ENCODE peak calls at places on chromosomes 6 and 20, in ten cellular contexts. One of them, this sample, is unnamed.

GRCh38 chr20:50296450-50297375 is 106.1 kb downstream of the CEBPB start:
- DNase-seq in omental fat pad: no peak
- DNase-seq in SK-N-SH: no peak
- DNase-seq in hepatocyte: no peak
- DNase-seq in mucosa of descending colon: no peak
- DNase-seq in DND-41: no peak
- DNase-seq in fibroblast of lung: peak; percentile 45
- DNase-seq in endothelial cell: no peak
- DNase-seq in glutamatergic neuron: no peak
- DNase-seq in mammary epithelial cell: no peak
- DNase-seq in this sample: no peak

GRCh38 chr6:90098025-90098474 is 198.6 kb downstream of the BACH2 start:
- DNase-seq in omental fat pad: peak; percentile 55
- DNase-seq in SK-N-SH: no peak
- DNase-seq in hepatocyte: peak; percentile 66
- DNase-seq in mucosa of descending colon: no peak
- DNase-seq in DND-41: peak; percentile 58
- DNase-seq in fibroblast of lung: peak; percentile 98
- DNase-seq in endothelial cell: no peak
- DNase-seq in glutamatergic neuron: no peak
- DNase-seq in mammary epithelial cell: peak; percentile 98
- DNase-seq in this sample: peak; percentile 68

GRCh38 chr6:118844915-118845314 is 49.0 kb upstream of the ASF1A start:
- DNase-seq in omental fat pad: no peak
- DNase-seq in SK-N-SH: no peak
- DNase-seq in hepatocyte: no peak
- DNase-seq in mucosa of descending colon: no peak
- DNase-seq in DND-41: no peak
- DNase-seq in fibroblast of lung: peak; percentile 6
- DNase-seq in endothelial cell: no peak
- DNase-seq in glutamatergic neuron: peak; percentile 42
- DNase-seq in mammary epithelial cell: no peak
- DNase-seq in this sample: no peak

GRCh38 chr20:46367967-46368901 is 38.2 kb downstream of the ELMO2 start:
- DNase-seq in omental fat pad: no peak
- DNase-seq in SK-N-SH: no peak
- DNase-seq in hepatocyte: peak; percentile 73
- DNase-seq in mucosa of descending colon: no peak
- DNase-seq in DND-41: no peak
- DNase-seq in fibroblast of lung: no peak
- DNase-seq in endothelial cell: no peak
- DNase-seq in glutamatergic neuron: no peak
- DNase-seq in mammary epithelial cell: peak; percentile 75
- DNase-seq in this sample: peak; percentile 42

GRCh38 chr20:47150403-47151152 is 205.9 kb downstream of the ZMYND8 start:
- DNase-seq in omental fat pad: no peak
- DNase-seq in SK-N-SH: peak; percentile 82
- DNase-seq in hepatocyte: peak; percentile 79
- DNase-seq in mucosa of descending colon: no peak
- DNase-seq in DND-41: peak; percentile 51
- DNase-seq in fibroblast of lung: peak; percentile 72
- DNase-seq in endothelial cell: peak; percentile 80
- DNase-seq in glutamatergic neuron: peak; percentile 79
- DNase-seq in mammary epithelial cell: peak; percentile 54
- DNase-seq in this sample: peak; percentile 42

GRCh38 chr6:105902401-105903031 is 183.6 kb upstream of the PRDM1 start:
- DNase-seq in omental fat pad: no peak
- DNase-seq in SK-N-SH: no peak
- DNase-seq in hepatocyte: no peak
- DNase-seq in mucosa of descending colon: no peak
- DNase-seq in DND-41: no peak
- DNase-seq in fibroblast of lung: no peak
- DNase-seq in endothelial cell: no peak
- DNase-seq in glutamatergic neuron: no peak
- DNase-seq in mammary epithelial cell: no peak
- DNase-seq in this sample: no peak

GRCh38 chr20:45940053-45940452 is 5.6 kb downstream of the PCIF1 start:
- DNase-seq in omental fat pad: no peak
- DNase-seq in SK-N-SH: no peak
- DNase-seq in hepatocyte: no peak
- DNase-seq in mucosa of descending colon: no peak
- DNase-seq in DND-41: no peak
- DNase-seq in fibroblast of lung: no peak
- DNase-seq in endothelial cell: no peak
- DNase-seq in glutamatergic neuron: no peak
- DNase-seq in mammary epithelial cell: no peak
- DNase-seq in this sample: no peak

GRCh38 chr6:43277643-43278523 is 20.2 kb upstream of the SLC22A7 start:
- DNase-seq in omental fat pad: no peak
- DNase-seq in SK-N-SH: no peak
- DNase-seq in hepatocyte: peak; percentile 63
- DNase-seq in mucosa of descending colon: peak; percentile 84
- DNase-seq in DND-41: no peak
- DNase-seq in fibroblast of lung: no peak
- DNase-seq in endothelial cell: no peak
- DNase-seq in glutamatergic neuron: no peak
- DNase-seq in mammary epithelial cell: no peak
- DNase-seq in this sample: no peak

GRCh38 chr6:56101141-56101553 is 146.2 kb downstream of the COL21A1 start:
- DNase-seq in omental fat pad: no peak
- DNase-seq in SK-N-SH: no peak
- DNase-seq in hepatocyte: peak; percentile 7
- DNase-seq in mucosa of descending colon: no peak
- DNase-seq in DND-41: no peak
- DNase-seq in fibroblast of lung: peak; percentile 98
- DNase-seq in endothelial cell: no peak
- DNase-seq in glutamatergic neuron: no peak
- DNase-seq in mammary epithelial cell: peak; percentile 94
- DNase-seq in this sample: no peak

GRCh38 chr20:37647946-37648345 is 45.9 kb upstream of the CTNNBL1 start:
- DNase-seq in omental fat pad: no peak
- DNase-seq in SK-N-SH: no peak
- DNase-seq in hepatocyte: no peak
- DNase-seq in mucosa of descending colon: no peak
- DNase-seq in DND-41: no peak
- DNase-seq in fibroblast of lung: no peak
- DNase-seq in endothelial cell: no peak
- DNase-seq in glutamatergic neuron: no peak
- DNase-seq in mammary epithelial cell: no peak
- DNase-seq in this sample: no peak

GRCh38 chr20:2093200-2093781 is 8.3 kb upstream of the STK35 start:
- DNase-seq in omental fat pad: no peak
- DNase-seq in SK-N-SH: peak; percentile 36
- DNase-seq in hepatocyte: peak; percentile 39
- DNase-seq in mucosa of descending colon: no peak
- DNase-seq in DND-41: peak; percentile 11
- DNase-seq in fibroblast of lung: peak; percentile 5
- DNase-seq in endothelial cell: peak; percentile 33
- DNase-seq in glutamatergic neuron: no peak
- DNase-seq in mammary epithelial cell: peak; percentile 9
- DNase-seq in this sample: peak; percentile 63

GRCh38 chr20:44958276-44958675 is 1.9 kb downstream of the TOMM34 start:
- DNase-seq in omental fat pad: no peak
- DNase-seq in SK-N-SH: no peak
- DNase-seq in hepatocyte: no peak
- DNase-seq in mucosa of descending colon: no peak
- DNase-seq in DND-41: no peak
- DNase-seq in fibroblast of lung: no peak
- DNase-seq in endothelial cell: no peak
- DNase-seq in glutamatergic neuron: no peak
- DNase-seq in mammary epithelial cell: no peak
- DNase-seq in this sample: no peak

GRCh38 chr6:145875496-145876244 is 61.1 kb upstream of the FBXO30 start:
- DNase-seq in omental fat pad: no peak
- DNase-seq in SK-N-SH: no peak
- DNase-seq in hepatocyte: no peak
- DNase-seq in mucosa of descending colon: no peak
- DNase-seq in DND-41: no peak
- DNase-seq in fibroblast of lung: no peak
- DNase-seq in endothelial cell: no peak
- DNase-seq in glutamatergic neuron: no peak
- DNase-seq in mammary epithelial cell: no peak
- DNase-seq in this sample: no peak

GRCh38 chr6:100160913-100161312 is 166.9 kb upstream of the MCHR2 start:
- DNase-seq in omental fat pad: no peak
- DNase-seq in SK-N-SH: no peak
- DNase-seq in hepatocyte: no peak
- DNase-seq in mucosa of descending colon: no peak
- DNase-seq in DND-41: no peak
- DNase-seq in fibroblast of lung: no peak
- DNase-seq in endothelial cell: no peak
- DNase-seq in glutamatergic neuron: no peak
- DNase-seq in mammary epithelial cell: no peak
- DNase-seq in this sample: no peak
- TF ChIP-seq CTCF in omental fat pad: no peak
- TF ChIP-seq CTCF in SK-N-SH: no peak
- TF ChIP-seq CTCF in hepatocyte: no peak
- TF ChIP-seq CTCF in mucosa of descending colon: no peak
- TF ChIP-seq CTCF in DND-41: no peak
- TF ChIP-seq CTCF in fibroblast of lung: no peak
- TF ChIP-seq CTCF in endothelial cell: no peak
- TF ChIP-seq CTCF in glutamatergic neuron: no peak
- TF ChIP-seq CTCF in mammary epithelial cell: no peak
- TF ChIP-seq CTCF in this sample: no peak

DNA sequence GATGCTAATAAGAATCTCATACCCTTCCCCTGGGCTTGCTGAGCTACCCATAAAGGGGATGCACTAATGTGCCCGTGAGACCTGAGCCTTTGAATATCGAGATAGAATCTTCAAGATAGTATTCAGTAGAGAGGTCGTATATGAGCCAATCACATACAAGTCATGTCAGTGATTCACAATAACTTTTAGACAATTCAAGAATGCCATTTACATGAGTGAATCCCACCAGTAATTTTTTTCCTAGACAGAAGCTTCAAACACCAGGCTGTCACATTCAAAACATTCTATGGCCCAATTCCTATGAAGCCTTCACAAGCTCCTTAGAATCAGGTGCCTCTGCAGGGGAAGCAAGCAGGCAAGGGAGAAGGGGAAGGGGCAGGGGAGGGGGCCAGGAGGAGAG is 71.2 kb downstream of the STMND1 start:
- DNase-seq in omental fat pad: no peak
- DNase-seq in SK-N-SH: no peak
- DNase-seq in hepatocyte: no peak
- DNase-seq in mucosa of descending colon: no peak
- DNase-seq in DND-41: no peak
- DNase-seq in fibroblast of lung: no peak
- DNase-seq in endothelial cell: no peak
- DNase-seq in glutamatergic neuron: no peak
- DNase-seq in mammary epithelial cell: no peak
- DNase-seq in this sample: no peak
- TF ChIP-seq CTCF in omental fat pad: no peak
- TF ChIP-seq CTCF in SK-N-SH: no peak
- TF ChIP-seq CTCF in hepatocyte: no peak
- TF ChIP-seq CTCF in mucosa of descending colon: no peak
- TF ChIP-seq CTCF in DND-41: no peak
- TF ChIP-seq CTCF in fibroblast of lung: no peak
- TF ChIP-seq CTCF in endothelial cell: no peak
- TF ChIP-seq CTCF in glutamatergic neuron: no peak
- TF ChIP-seq CTCF in mammary epithelial cell: no peak
- TF ChIP-seq CTCF in this sample: no peak

GRCh38 chr6:157670466-157671186 is 152.4 kb upstream of the SNX9 start:
- DNase-seq in omental fat pad: no peak
- DNase-seq in SK-N-SH: no peak
- DNase-seq in hepatocyte: no peak
- DNase-seq in mucosa of descending colon: no peak
- DNase-seq in DND-41: no peak
- DNase-seq in fibroblast of lung: peak; percentile 30
- DNase-seq in endothelial cell: no peak
- DNase-seq in glutamatergic neuron: no peak
- DNase-seq in mammary epithelial cell: no peak
- DNase-seq in this sample: peak; percentile 15

GRCh38 chr6:157668690-157669089 is 154.4 kb upstream of the SNX9 start:
- DNase-seq in omental fat pad: no peak
- DNase-seq in SK-N-SH: no peak
- DNase-seq in hepatocyte: no peak
- DNase-seq in mucosa of descending colon: no peak
- DNase-seq in DND-41: no peak
- DNase-seq in fibroblast of lung: no peak
- DNase-seq in endothelial cell: no peak
- DNase-seq in glutamatergic neuron: no peak
- DNase-seq in mammary epithelial cell: no peak
- DNase-seq in this sample: no peak

GRCh38 chr6:157667211-157668033 is 155.6 kb upstream of the SNX9 start:
- DNase-seq in omental fat pad: no peak
- DNase-seq in SK-N-SH: peak; percentile 77
- DNase-seq in hepatocyte: peak; percentile 77
- DNase-seq in mucosa of descending colon: no peak
- DNase-seq in DND-41: peak; percentile 59
- DNase-seq in fibroblast of lung: peak; percentile 79
- DNase-seq in endothelial cell: peak; percentile 66
- DNase-seq in glutamatergic neuron: peak; percentile 52
- DNase-seq in mammary epithelial cell: peak; percentile 32
- DNase-seq in this sample: peak; percentile 71

GRCh38 chr6:157668034-157668401 is 155.0 kb upstream of the SNX9 start:
- DNase-seq in omental fat pad: no peak
- DNase-seq in SK-N-SH: no peak
- DNase-seq in hepatocyte: no peak
- DNase-seq in mucosa of descending colon: no peak
- DNase-seq in DND-41: no peak
- DNase-seq in fibroblast of lung: no peak
- DNase-seq in endothelial cell: no peak
- DNase-seq in glutamatergic neuron: no peak
- DNase-seq in mammary epithelial cell: no peak
- DNase-seq in this sample: no peak

GRCh38 chr6:157669747-157670216 is 153.3 kb upstream of the SNX9 start:
- DNase-seq in omental fat pad: peak; percentile 42
- DNase-seq in SK-N-SH: peak; percentile 75
- DNase-seq in hepatocyte: peak; percentile 84
- DNase-seq in mucosa of descending colon: peak; percentile 84
- DNase-seq in DND-41: peak; percentile 34
- DNase-seq in fibroblast of lung: peak; percentile 83
- DNase-seq in endothelial cell: no peak
- DNase-seq in glutamatergic neuron: peak; percentile 62
- DNase-seq in mammary epithelial cell: peak; percentile 56
- DNase-seq in this sample: peak; percentile 13
- TF ChIP-seq CTCF in omental fat pad: no peak
- TF ChIP-seq CTCF in SK-N-SH: no peak
- TF ChIP-seq CTCF in hepatocyte: no peak
- TF ChIP-seq CTCF in mucosa of descending colon: no peak
- TF ChIP-seq CTCF in DND-41: no peak
- TF ChIP-seq CTCF in fibroblast of lung: peak; percentile 46
- TF ChIP-seq CTCF in endothelial cell: no peak
- TF ChIP-seq CTCF in glutamatergic neuron: no peak
- TF ChIP-seq CTCF in mammary epithelial cell: no peak
- TF ChIP-seq CTCF in this sample: no peak

GRCh38 chr6:8608737-8609136 is 173.4 kb upstream of the SLC35B3 start:
- DNase-seq in omental fat pad: no peak
- DNase-seq in SK-N-SH: no peak
- DNase-seq in hepatocyte: no peak
- DNase-seq in mucosa of descending colon: no peak
- DNase-seq in DND-41: no peak
- DNase-seq in fibroblast of lung: no peak
- DNase-seq in endothelial cell: no peak
- DNase-seq in glutamatergic neuron: no peak
- DNase-seq in mammary epithelial cell: no peak
- DNase-seq in this sample: no peak
- TF ChIP-seq CTCF in omental fat pad: no peak
- TF ChIP-seq CTCF in SK-N-SH: no peak
- TF ChIP-seq CTCF in hepatocyte: no peak
- TF ChIP-seq CTCF in mucosa of descending colon: no peak
- TF ChIP-seq CTCF in DND-41: no peak
- TF ChIP-seq CTCF in fibroblast of lung: no peak
- TF ChIP-seq CTCF in endothelial cell: no peak
- TF ChIP-seq CTCF in glutamatergic neuron: no peak
- TF ChIP-seq CTCF in mammary epithelial cell: no peak
- TF ChIP-seq CTCF in this sample: no peak